ENCODE peak calls at places on chromosomes 1 and 21, in six cellular contexts. C is AG09309, K is B cell, E is H9, R is psoas muscle, O is NB4. J is an unnamed sample.
A peak's percentile ranks its signal among the peaks of the same experiment; 100 is the strongest.

GRCh38 chr1:24596401-24596880 is 40.6 kb downstream of the NCMAP start:
- DNase-seq in R (no peak), K (no peak), C (no peak), O (no peak), E (no peak), J (no peak)

GRCh38 chr1:210132582-210132981 is 100.0 kb upstream of the SERTAD4 start:
- DNase-seq in O (peak; percentile 25), C (no peak), R (no peak), K (no peak), E (no peak), J (no peak)

GRCh38 chr1:192793983-192794767 is 14.7 kb upstream of the RGS2 start:
- DNase-seq in E (no peak), O (no peak), C (no peak), K (no peak), R (no peak), J (no peak)

GRCh38 chr1:51622455-51622913 is 5.6 kb downstream of the OSBPL9 start:
- DNase-seq in O (peak; percentile 89), K (no peak), C (no peak), E (peak; percentile 64), R (peak; percentile 70), J (no peak)

GRCh38 chr1:37731312-37732019 is 33.5 kb downstream of the EPHA10 start:
- DNase-seq in R (no peak), K (no peak), O (no peak), E (no peak), C (no peak), J (no peak)

GRCh38 chr1:211192227-211192626 is 58.3 kb upstream of the KCNH1 start:
- DNase-seq in O (no peak), C (no peak), R (no peak), E (no peak), K (no peak), J (no peak)

GRCh38 chr1:39110882-39111281 is 84.7 kb downstream of the NDUFS5 start:
- DNase-seq in O (no peak), R (no peak), E (no peak), K (no peak), C (no peak), J (no peak)

GRCh38 chr21:17572431-17572830 is 40.3 kb downstream of the BTG3 start:
- DNase-seq in R (no peak), C (no peak), E (no peak), O (no peak), K (no peak), J (no peak)

GRCh38 chr21:41965045-41965444 is 11.2 kb upstream of the C2CD2 start:
- DNase-seq in O (no peak), R (no peak), E (no peak), K (peak; percentile 58), C (no peak), J (no peak)

GRCh38 chr1:154752273-154753030 is 117.6 kb downstream of the KCNN3 start:
- DNase-seq in O (peak; percentile 31), C (no peak), R (no peak), E (no peak), K (no peak), J (no peak)

GRCh38 chr21:37862536-37862935 is 53.7 kb downstream of the KCNJ6 start:
- DNase-seq in O (peak; percentile 15), E (peak; percentile 35), K (no peak), R (no peak), C (no peak), J (peak; percentile 30)

GRCh38 chr1:47696911-47697441 is 259.1 kb downstream of the FOXD2 start:
- DNase-seq in R (no peak), E (peak; percentile 20), C (no peak), K (peak; percentile 26), O (no peak), J (no peak)

GRCh38 chr1:209835782-209836298 is 8.1 kb downstream of the UTP25 start:
- DNase-seq in E (no peak), R (no peak), C (no peak), O (no peak), K (no peak), J (no peak)

GRCh38 chr21:43611598-43612369 is 47.5 kb downstream of the HSF2BP start:
- DNase-seq in E (peak; percentile 73), O (peak; percentile 51), K (peak; percentile 54), R (peak; percentile 71), C (no peak), J (peak; percentile 62)

GRCh38 chr1:85681087-85681486 is 27.1 kb downstream of the ZNHIT6 start:
- DNase-seq in E (no peak), C (peak; percentile 5), K (no peak), O (no peak), R (no peak), J (no peak)

GRCh38 chr1:109267743-109268300 is 15.1 kb downstream of the PSRC1 start:
- DNase-seq in C (no peak), K (no peak), R (no peak), O (no peak), E (no peak), J (no peak)

GRCh38 chr1:37793773-37794371 is at the start of gene MANEAL:
- DNase-seq in O (peak; percentile 10), C (no peak), E (peak; percentile 56), R (peak; percentile 50), K (no peak), J (peak; percentile 86)

DNA sequence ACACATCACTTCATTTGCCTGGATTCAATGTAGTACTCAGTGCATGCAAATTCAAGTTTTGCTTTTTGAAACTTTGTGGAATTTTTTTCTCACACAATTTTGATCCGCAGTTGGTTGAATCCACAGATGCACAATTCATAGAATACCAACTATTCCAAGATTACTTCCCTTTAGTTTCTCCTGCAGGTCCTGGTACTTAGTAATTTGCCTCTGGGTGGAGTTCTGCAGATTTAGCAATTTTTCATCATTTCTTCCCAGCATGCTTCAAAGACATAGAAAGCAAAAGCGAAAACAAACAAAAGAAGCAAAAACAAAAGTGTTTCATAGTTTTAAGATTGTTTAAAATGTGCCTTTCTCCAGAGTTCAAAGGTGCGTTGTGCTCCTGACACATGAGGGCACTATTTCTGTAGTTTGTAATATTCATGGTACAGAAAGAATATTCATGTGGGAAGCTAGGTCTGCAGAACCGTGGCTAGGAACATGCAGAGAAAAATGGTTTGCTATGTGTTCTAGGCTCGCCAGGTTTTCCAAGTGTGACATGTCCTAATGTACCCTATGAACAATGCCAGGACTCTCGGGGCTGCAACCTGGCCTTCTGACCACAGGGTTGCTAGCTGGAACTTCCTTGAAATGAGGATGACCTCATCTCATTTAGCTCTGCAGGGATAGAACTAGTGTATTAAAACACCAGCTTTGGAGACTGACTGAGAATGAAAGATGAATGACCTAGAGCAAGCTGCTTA is 30.0 kb upstream of the RCSD1 start:
- DNase-seq in K (peak; percentile 50), R (peak; percentile 31), O (peak; percentile 68), C (peak; percentile 5), E (no peak), J (peak; percentile 62)
- TF ChIP-seq CTCF in K (peak; percentile 67), R (peak; percentile 62), O (peak; percentile 44), C (peak; percentile 57), E (peak; percentile 34), J (peak; percentile 72)

GRCh38 chr1:53410100-53410541 is 49.1 kb upstream of the DMRTB1 start:
- DNase-seq in C (no peak), O (peak; percentile 24), R (no peak), E (no peak), K (no peak), J (peak; percentile 52)
- TF ChIP-seq CTCF in C (no peak), O (no peak), R (no peak), E (no peak), K (no peak), J (no peak)

DNA sequence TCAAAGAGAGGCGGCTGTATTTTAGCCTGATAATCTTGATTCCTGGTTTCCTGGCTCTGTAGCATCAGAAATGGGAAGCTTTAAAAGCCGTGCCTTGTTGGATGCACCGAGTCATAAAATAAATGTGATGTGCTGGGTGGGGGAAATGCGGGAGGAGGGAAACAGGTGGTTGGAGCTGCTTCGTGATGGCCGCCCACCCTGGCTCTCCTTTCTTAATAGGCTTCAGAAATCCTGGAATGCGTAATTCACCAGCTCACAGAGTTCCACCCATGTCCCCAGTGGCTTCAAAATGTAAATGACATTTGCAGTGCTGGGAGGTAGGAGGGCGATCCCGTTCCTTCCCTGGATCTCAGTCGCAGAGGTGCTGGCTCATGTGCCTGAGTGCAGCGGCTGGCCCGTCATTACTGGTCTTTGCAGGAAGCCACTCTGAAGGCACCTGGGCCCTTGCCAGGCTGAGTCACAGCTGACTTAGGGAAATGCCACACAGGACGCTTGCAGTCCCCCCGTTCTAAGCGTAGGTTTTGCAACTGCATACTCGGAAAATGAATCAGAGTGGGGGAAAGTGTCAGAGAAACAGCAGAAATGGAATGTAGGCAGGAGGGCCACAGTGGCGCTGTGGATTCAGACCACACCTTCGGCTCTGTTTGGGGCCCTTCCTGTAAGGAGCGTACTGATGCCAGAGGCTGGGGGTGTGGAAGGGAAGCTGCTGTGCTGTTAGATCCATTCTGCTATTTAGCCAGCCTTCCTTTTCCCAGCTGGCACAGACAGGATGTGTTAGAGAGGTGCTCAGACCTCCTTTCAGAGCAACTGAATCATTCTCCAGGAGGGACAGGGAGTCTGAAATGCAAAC is 37.6 kb downstream of the GALNT2 start:
- DNase-seq in E (peak; percentile 56), K (peak; percentile 79), O (peak; percentile 77), R (peak; percentile 99), C (peak; percentile 98), J (peak; percentile 67)
- TF ChIP-seq CTCF in E (no peak), K (no peak), O (no peak), R (no peak), C (no peak), J (no peak)

DNA sequence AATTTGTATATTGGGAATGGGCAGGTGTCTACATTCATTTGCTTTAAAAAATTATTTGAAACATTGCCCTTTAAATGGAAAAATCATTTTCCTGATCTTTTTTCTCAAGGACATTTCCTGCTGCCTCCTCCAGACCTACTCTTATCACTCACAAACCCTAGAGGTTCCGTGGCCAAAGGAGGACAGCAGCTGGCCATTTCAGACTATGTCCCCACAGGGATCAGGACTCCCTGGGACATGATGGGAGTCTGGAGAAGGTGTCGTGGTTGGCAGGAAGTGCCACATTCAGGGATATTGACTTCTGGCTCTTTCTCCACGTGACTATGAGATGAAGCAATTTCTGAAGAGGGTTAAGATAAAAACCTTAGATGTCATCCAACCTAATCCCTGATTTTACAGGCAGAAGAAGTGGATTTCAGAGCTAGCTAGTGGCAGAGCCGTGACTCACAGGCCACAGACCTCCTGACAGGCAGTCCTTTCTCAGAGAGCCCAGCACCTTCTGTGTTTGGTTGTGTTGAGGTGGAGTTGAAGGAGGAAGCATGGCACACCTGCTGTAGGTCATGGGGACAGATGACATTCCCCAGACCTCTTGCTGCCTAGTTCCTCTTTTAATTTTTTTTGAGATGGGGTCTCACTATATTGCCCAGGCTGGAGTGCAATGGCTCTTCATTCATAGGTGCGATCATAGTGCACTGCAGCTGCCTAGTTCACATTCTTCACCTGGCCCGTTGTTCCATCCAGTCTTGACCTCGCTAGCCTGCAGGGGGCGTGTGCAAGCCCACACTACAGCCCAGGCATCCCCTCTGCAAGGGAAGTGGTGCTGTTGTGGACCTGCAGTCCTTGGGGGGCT is 25.5 kb upstream of the IL10 start:
- DNase-seq in R (no peak), O (peak; percentile 36), K (no peak), C (no peak), E (peak; percentile 65), J (no peak)
- TF ChIP-seq CTCF in R (no peak), O (peak; percentile 72), K (peak; percentile 66), C (peak; percentile 44), E (peak; percentile 79), J (peak; percentile 83)